ENCODE peak calls at places on chromosome 11, in seven cellular contexts. J, W, C, B, Y, P and T are unnamed samples.

GRCh38 chr11:70504246-70505020 is 106.1 kb downstream of the CTTN start:
- DNase-seq in J (no peak), W (no peak), C (no peak), B (no peak), Y (no peak), P (no peak), T (peak)

GRCh38 chr11:115860246-115860645 is 356.0 kb upstream of the CADM1 start:
- DNase-seq in J (no peak), W (no peak), C (no peak), B (no peak), Y (no peak), P (no peak), T (no peak)

GRCh38 chr11:47863189-47863892 is 15.2 kb upstream of the NUP160 start:
- DNase-seq in J (no peak), W (no peak), C (no peak), B (no peak), Y (no peak), P (peak), T (no peak)

GRCh38 chr11:13384837-13385417 is 78.1 kb downstream of the BTBD10 start:
- DNase-seq in J (no peak), W (peak), C (no peak), B (no peak), Y (no peak), P (peak), T (no peak)

GRCh38 chr11:24295360-24295759 is 201.5 kb upstream of the LUZP2 start:
- DNase-seq in J (no peak), W (no peak), C (no peak), B (no peak), Y (no peak), P (peak), T (no peak)

GRCh38 chr11:126339866-126340434 is 15.5 kb upstream of the ST3GAL4 start:
- DNase-seq in J (peak), W (peak), C (peak), B (peak), Y (no peak), P (peak), T (no peak)

GRCh38 chr11:103609117-103610066 is 427.0 kb upstream of the DDI1 start:
- DNase-seq in J (no peak), W (no peak), C (no peak), B (no peak), Y (no peak), P (peak), T (no peak)

GRCh38 chr11:117814766-117815261 is 9.7 kb downstream of the FXYD2 start:
- DNase-seq in J (peak), W (peak), C (peak), B (peak), Y (peak), P (no peak), T (peak)

GRCh38 chr11:93490996-93491618 is 52.1 kb downstream of the SMCO4 start:
- DNase-seq in J (no peak), W (no peak), C (no peak), B (no peak), Y (no peak), P (no peak), T (no peak)

GRCh38 chr11:105124756-105125155 is 14.8 kb downstream of the CARD18 start:
- DNase-seq in J (no peak), W (no peak), C (no peak), B (no peak), Y (no peak), P (no peak), T (no peak)

GRCh38 chr11:122162095-122162494 is 46.1 kb upstream of the BLID start:
- DNase-seq in J (no peak), W (no peak), C (no peak), B (no peak), Y (no peak), P (no peak), T (no peak)

GRCh38 chr11:76614471-76615183 is 55.9 kb downstream of the LRRC32 start:
- DNase-seq in J (peak), W (no peak), C (peak), B (no peak), Y (no peak), P (no peak), T (peak)

GRCh38 chr11:79697905-79698304 is 257.1 kb upstream of the TENM4 start:
- DNase-seq in J (no peak), W (no peak), C (no peak), B (no peak), Y (no peak), P (no peak), T (no peak)

GRCh38 chr11:96112192-96113099 is 188.5 kb upstream of the MTMR2 start:
- DNase-seq in J (no peak), W (no peak), C (no peak), B (no peak), Y (no peak), P (peak), T (no peak)

GRCh38 chr11:109808569-109808968 is 284.6 kb upstream of the ZC3H12C start:
- DNase-seq in J (no peak), W (no peak), C (no peak), B (no peak), Y (no peak), P (peak), T (no peak)

GRCh38 chr11:113419426-113420003 is 31.9 kb downstream of the ANKK1 start:
- DNase-seq in J (no peak), W (no peak), C (no peak), B (no peak), Y (no peak), P (no peak), T (no peak)

GRCh38 chr11:72234514-72234830 is 9.5 kb downstream of the PHOX2A start:
- DNase-seq in J (no peak), W (no peak), C (no peak), B (no peak), Y (no peak), P (no peak), T (no peak)

GRCh38 chr11:127000291-127000968 is at the start of gene KIRREL3:
- DNase-seq in J (no peak), W (no peak), C (no peak), B (peak), Y (no peak), P (peak), T (no peak)

GRCh38 chr11:75931124-75931523 is 116.1 kb downstream of the UVRAG start:
- DNase-seq in J (no peak), W (no peak), C (no peak), B (no peak), Y (no peak), P (peak), T (no peak)

GRCh38 chr11:47572715-47573255 is 6.0 kb downstream of the KBTBD4 start:
- DNase-seq in J (no peak), W (no peak), C (no peak), B (no peak), Y (no peak), P (no peak), T (no peak)

GRCh38 chr11:134655189-134655937 is 243.3 kb upstream of the B3GAT1 start:
- DNase-seq in J (peak), W (no peak), C (no peak), B (peak), Y (no peak), P (no peak), T (peak)

GRCh38 chr11:63504054-63504453 is 1.8 kb upstream of the LGALS12 start:
- DNase-seq in J (no peak), W (no peak), C (no peak), B (no peak), Y (no peak), P (no peak), T (no peak)

GRCh38 chr11:66543263-66544107 is 2.4 kb downstream of the ZDHHC24 start:
- DNase-seq in J (peak), W (no peak), C (peak), B (peak), Y (peak), P (peak), T (peak)
- H3K27ac ChIP-seq in J (peak), W (no peak), C (no peak), B (no peak), Y (no peak), P (no peak), T (peak)

GRCh38 chr11:1869427-1870325 is 16.8 kb downstream of the LSP1 start:
- DNase-seq in J (no peak), W (peak), C (peak), B (no peak), Y (no peak), P (no peak), T (no peak)

GRCh38 chr11:1868636-1869291 is 15.9 kb downstream of the LSP1 start:
- DNase-seq in J (no peak), W (no peak), C (peak), B (peak), Y (no peak), P (no peak), T (no peak)

GRCh38 chr11:1870721-1871466 is 18.0 kb downstream of the LSP1 start:
- DNase-seq in J (no peak), W (no peak), C (peak), B (no peak), Y (no peak), P (no peak), T (no peak)

GRCh38 chr11:1871531-1871930 is 18.6 kb downstream of the LSP1 start:
- DNase-seq in J (no peak), W (no peak), C (peak), B (no peak), Y (no peak), P (no peak), T (peak)

GRCh38 chr11:1870326-1870696 is 17.4 kb downstream of the LSP1 start:
- DNase-seq in J (no peak), W (no peak), C (peak), B (no peak), Y (no peak), P (no peak), T (no peak)
- TF ChIP-seq POLR2A in J (no peak), W (no peak), C (no peak), B (no peak), Y (no peak), P (no peak), T (no peak)

GRCh38 chr11:8707541-8708270 is 25.1 kb downstream of the RPL27A start:
- DNase-seq in J (no peak), W (peak), C (peak), B (peak), Y (peak), P (no peak), T (no peak)

GRCh38 chr11:8709002-8709672 is 26.5 kb downstream of the RPL27A start:
- DNase-seq in J (peak), W (peak), C (peak), B (peak), Y (peak), P (peak), T (no peak)

GRCh38 chr11:8712506-8712905 is 29.9 kb downstream of the RPL27A start:
- DNase-seq in J (no peak), W (no peak), C (no peak), B (no peak), Y (no peak), P (no peak), T (no peak)

GRCh38 chr11:8711895-8712442 is 29.4 kb downstream of the RPL27A start:
- DNase-seq in J (no peak), W (no peak), C (no peak), B (no peak), Y (no peak), P (no peak), T (no peak)

GRCh38 chr11:8709777-8710176 is 27.2 kb downstream of the RPL27A start:
- DNase-seq in J (no peak), W (no peak), C (no peak), B (no peak), Y (no peak), P (no peak), T (no peak)
- H3K27ac ChIP-seq in J (peak), W (peak), C (peak), B (peak), Y (peak), P (peak), T (peak)

GRCh38 chr11:46060013-46060412 is 61.2 kb downstream of the PHF21A start:
- DNase-seq in J (no peak), W (no peak), C (no peak), B (no peak), Y (no peak), P (no peak), T (no peak)
- TF ChIP-seq POLR2A in J (no peak), W (no peak), C (no peak), B (no peak), Y (no peak), P (no peak), T (no peak)

DNA sequence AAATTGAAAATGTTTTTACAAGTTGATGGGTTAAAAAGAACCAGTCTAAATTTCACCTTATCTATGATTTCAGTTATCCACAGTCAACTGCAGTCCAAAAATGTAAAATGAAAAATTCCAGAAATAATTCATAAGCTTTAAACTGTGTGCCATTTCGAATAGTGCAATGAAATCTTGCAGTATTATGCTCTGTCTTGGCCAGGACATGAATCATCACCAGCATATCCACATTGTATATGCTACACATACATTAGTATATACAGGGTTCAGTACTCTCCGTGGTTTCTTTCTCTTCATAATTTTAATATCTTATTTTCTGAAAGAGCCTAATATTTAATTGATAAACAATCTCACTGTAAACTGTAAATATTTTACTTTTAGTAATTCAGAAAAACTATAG is 45.9 kb downstream of the ARHGAP32 start:
- DNase-seq in J (no peak), W (no peak), C (no peak), B (no peak), Y (no peak), P (peak), T (no peak)
- H3K27ac ChIP-seq in J (no peak), W (no peak), C (no peak), B (no peak), Y (no peak), P (no peak), T (no peak)

DNA sequence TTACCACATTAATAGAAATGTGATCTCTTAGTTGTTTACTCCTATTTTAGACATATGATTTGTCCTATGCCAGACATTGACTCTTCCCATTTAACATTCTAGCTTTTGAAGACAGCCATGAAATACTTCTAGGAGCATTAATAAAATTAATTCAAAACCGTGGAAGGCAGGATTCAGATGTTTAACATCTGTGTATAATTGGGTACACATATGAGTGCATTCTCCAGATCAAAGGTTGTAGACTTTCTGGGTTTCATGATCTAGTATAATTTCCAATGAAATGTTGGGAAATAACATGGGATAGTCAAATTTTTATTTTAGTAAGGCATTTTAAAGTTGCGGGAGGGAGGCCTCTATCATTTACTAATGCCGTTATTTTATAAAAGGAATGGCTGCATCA is 35.2 kb upstream of the CCDC89 start:
- DNase-seq in J (no peak), W (no peak), C (no peak), B (no peak), Y (no peak), P (no peak), T (no peak)
- TF ChIP-seq POLR2A in J (no peak), W (no peak), C (no peak), B (no peak), Y (no peak), P (no peak), T (no peak)

GRCh38 chr11:18352581-18352980 is 30.2 kb downstream of the GTF2H1 start:
- DNase-seq in J (no peak), W (no peak), C (no peak), B (no peak), Y (no peak), P (peak), T (no peak)

GRCh38 chr11:18347471-18348125 is 25.2 kb downstream of the GTF2H1 start:
- DNase-seq in J (no peak), W (no peak), C (no peak), B (no peak), Y (no peak), P (peak), T (no peak)
- H3K27ac ChIP-seq in J (no peak), W (no peak), C (no peak), B (no peak), Y (no peak), P (peak), T (no peak)